ENCODE peak calls at places on chromosomes 4 and X, in four cellular contexts. A is colonic mucosa, O is aorta, S is WTC11. U is an unnamed sample.

GRCh38 chr4:117326091-117326490 is 240.7 kb upstream of the TRAM1L1 start:
- DNase-seq in O (no peak), A (no peak), S (no peak), U (no peak)

GRCh38 chrX:27838176-27838575 is 30.4 kb downstream of the MAGEB10 start:
- DNase-seq in O (no peak), A (no peak), S (no peak), U (no peak)

GRCh38 chr4:170231377-170231776 is 141.6 kb upstream of the AADAT start:
- DNase-seq in A (no peak), O (no peak), S (no peak), U (no peak)

GRCh38 chr4:56460085-56460484 is 7.3 kb upstream of the SRP72 start:
- DNase-seq in A (no peak), S (no peak), O (no peak), U (no peak)

GRCh38 chr4:108031427-108032083 is 41.9 kb downstream of the HADH start:
- DNase-seq in S (no peak), A (no peak), O (no peak), U (no peak)

GRCh38 chr4:89674876-89675459 is 162.0 kb downstream of the SNCA start:
- DNase-seq in O (no peak), S (no peak), A (no peak), U (no peak)

GRCh38 chr4:169615467-169616106 is 3.2 kb upstream of the NEK1 start:
- DNase-seq in O (no peak), S (no peak), A (no peak), U (no peak)

GRCh38 chrX:64394874-64395567 is at the start of gene MTMR8:
- DNase-seq in S (peak; percentile 82), O (peak; percentile 91), A (peak; percentile 82), U (no peak)

GRCh38 chr4:101885574-101885973 is 95.0 kb downstream of the BANK1 start:
- DNase-seq in S (no peak), O (no peak), A (no peak), U (no peak)

GRCh38 chrX:125131146-125131545 is 188.5 kb upstream of the TEX13C start:
- DNase-seq in S (no peak), O (no peak), A (no peak), U (no peak)

GRCh38 chr4:38097818-38098217 is 137.6 kb downstream of the PTTG2 start:
- DNase-seq in S (no peak), A (no peak), O (no peak), U (no peak)

GRCh38 chr4:8730159-8730558 is 137.6 kb downstream of the CPZ start:
- DNase-seq in O (no peak), A (no peak), S (no peak), U (no peak)

GRCh38 chr4:76197971-76198410 is 15.6 kb downstream of the SCARB2 start:
- DNase-seq in A (no peak), O (no peak), S (no peak), U (no peak)

GRCh38 chr4:149706942-149707341 is 108.7 kb downstream of the IQCM start:
- DNase-seq in A (no peak), S (no peak), O (no peak), U (no peak)

GRCh38 chr4:64079316-64079715 is 329.9 kb downstream of the TECRL start:
- DNase-seq in A (no peak), O (no peak), S (no peak), U (no peak)

GRCh38 chrX:46811101-46811500 is 25.7 kb upstream of the RP2 start:
- DNase-seq in A (no peak), S (no peak), O (no peak), U (no peak)

GRCh38 chr4:139934336-139934735 is 219.6 kb downstream of the MAML3 start:
- DNase-seq in A (no peak), O (no peak), S (no peak), U (no peak)

GRCh38 chrX:94178145-94178790 is 504.3 kb downstream of the FAM133A start:
- DNase-seq in A (no peak), S (no peak), O (no peak), U (peak; percentile 13)

GRCh38 chr4:12633058-12633651 is 851.0 kb downstream of the RAB28 start:
- DNase-seq in S (peak; percentile 89), O (peak; percentile 86), A (peak; percentile 87), U (peak; percentile 41)

GRCh38 chr4:77155631-77156345 is 1.2 kb upstream of the CCNG2 start:
- DNase-seq in A (no peak), O (no peak), S (no peak), U (no peak)